ENCODE peak calls at places on chromosomes 5 and 9, in ten cellular contexts. F, R, G, K, E, V, A, P, U and W are unnamed samples.

GRCh38 chr5:168984135-168984675 is 316.7 kb downstream of the SLIT3 start:
- DNase-seq in F (no peak), R (no peak), G (no peak), K (no peak), E (no peak), V (peak; percentile 64), A (no peak), P (no peak), U (no peak), W (no peak)

GRCh38 chr5:90878549-90879196 is 320.1 kb downstream of the ADGRV1 start:
- DNase-seq in F (no peak), R (no peak), G (peak; percentile 68), K (no peak), E (no peak), V (no peak), A (no peak), P (peak; percentile 61), U (no peak), W (no peak)

GRCh38 chr9:129678844-129679243 is 13.4 kb downstream of the PRRX2 start:
- DNase-seq in F (no peak), R (no peak), G (no peak), K (no peak), E (no peak), V (no peak), A (no peak), P (peak; percentile 31), U (no peak), W (no peak)

GRCh38 chr5:40384782-40385390 is 294.8 kb upstream of the PTGER4 start:
- DNase-seq in F (no peak), R (no peak), G (no peak), K (no peak), E (no peak), V (no peak), A (no peak), P (no peak), U (no peak), W (no peak)

GRCh38 chr5:140556438-140556837 is 835 bp downstream of the SRA1 start:
- DNase-seq in F (no peak), R (no peak), G (peak; percentile 57), K (no peak), E (peak; percentile 50), V (no peak), A (no peak), P (peak; percentile 39), U (no peak), W (no peak)

GRCh38 chr5:61052870-61053269 is 107.9 kb downstream of the NDUFAF2 start:
- DNase-seq in F (no peak), R (no peak), G (peak; percentile 84), K (no peak), E (no peak), V (no peak), A (no peak), P (peak; percentile 61), U (no peak), W (peak; percentile 62)

GRCh38 chr9:134768332-134769083 is 112.1 kb upstream of the FCN2 start:
- DNase-seq in F (peak; percentile 86), R (no peak), G (no peak), K (no peak), E (no peak), V (no peak), A (no peak), P (no peak), U (no peak), W (no peak)

GRCh38 chr9:5868235-5868634 is 22.5 kb upstream of the MLANA start:
- DNase-seq in F (no peak), R (no peak), G (no peak), K (no peak), E (no peak), V (no peak), A (no peak), P (no peak), U (no peak), W (no peak)

GRCh38 chr5:59790399-59791130 is 103.0 kb downstream of the PDE4D start:
- DNase-seq in F (no peak), R (no peak), G (no peak), K (no peak), E (peak; percentile 66), V (no peak), A (no peak), P (no peak), U (no peak), W (no peak)

GRCh38 chr5:134490255-134490924 is 35.1 kb upstream of the JADE2 start:
- DNase-seq in F (no peak), R (peak; percentile 33), G (no peak), K (no peak), E (no peak), V (no peak), A (no peak), P (no peak), U (no peak), W (no peak)

GRCh38 chr5:99600952-99601351 is 672.1 kb upstream of the CHD1 start:
- DNase-seq in F (no peak), R (no peak), G (peak; percentile 65), K (no peak), E (no peak), V (no peak), A (no peak), P (no peak), U (no peak), W (no peak)

GRCh38 chr5:156137482-156137881 is 189.5 kb upstream of the SGCD start:
- DNase-seq in F (no peak), R (no peak), G (no peak), K (no peak), E (no peak), V (no peak), A (no peak), P (no peak), U (no peak), W (no peak)

GRCh38 chr5:59317023-59317771 is 576.3 kb downstream of the PDE4D start:
- DNase-seq in F (no peak), R (no peak), G (peak; percentile 78), K (no peak), E (no peak), V (no peak), A (peak; percentile 39), P (no peak), U (no peak), W (no peak)

GRCh38 chr9:127356906-127357305 is 40.1 kb upstream of the SLC2A8 start:
- DNase-seq in F (no peak), R (no peak), G (no peak), K (no peak), E (no peak), V (no peak), A (no peak), P (no peak), U (no peak), W (no peak)
- H3K27ac ChIP-seq in F (no peak overlapping the region), R (no peak overlapping the region), G (no peak overlapping the region), K (no peak overlapping the region), E (no peak overlapping the region), V (no peak overlapping the region), A (no peak overlapping the region), P (no peak overlapping the region), U (no peak overlapping the region), W (no peak overlapping the region)

DNA sequence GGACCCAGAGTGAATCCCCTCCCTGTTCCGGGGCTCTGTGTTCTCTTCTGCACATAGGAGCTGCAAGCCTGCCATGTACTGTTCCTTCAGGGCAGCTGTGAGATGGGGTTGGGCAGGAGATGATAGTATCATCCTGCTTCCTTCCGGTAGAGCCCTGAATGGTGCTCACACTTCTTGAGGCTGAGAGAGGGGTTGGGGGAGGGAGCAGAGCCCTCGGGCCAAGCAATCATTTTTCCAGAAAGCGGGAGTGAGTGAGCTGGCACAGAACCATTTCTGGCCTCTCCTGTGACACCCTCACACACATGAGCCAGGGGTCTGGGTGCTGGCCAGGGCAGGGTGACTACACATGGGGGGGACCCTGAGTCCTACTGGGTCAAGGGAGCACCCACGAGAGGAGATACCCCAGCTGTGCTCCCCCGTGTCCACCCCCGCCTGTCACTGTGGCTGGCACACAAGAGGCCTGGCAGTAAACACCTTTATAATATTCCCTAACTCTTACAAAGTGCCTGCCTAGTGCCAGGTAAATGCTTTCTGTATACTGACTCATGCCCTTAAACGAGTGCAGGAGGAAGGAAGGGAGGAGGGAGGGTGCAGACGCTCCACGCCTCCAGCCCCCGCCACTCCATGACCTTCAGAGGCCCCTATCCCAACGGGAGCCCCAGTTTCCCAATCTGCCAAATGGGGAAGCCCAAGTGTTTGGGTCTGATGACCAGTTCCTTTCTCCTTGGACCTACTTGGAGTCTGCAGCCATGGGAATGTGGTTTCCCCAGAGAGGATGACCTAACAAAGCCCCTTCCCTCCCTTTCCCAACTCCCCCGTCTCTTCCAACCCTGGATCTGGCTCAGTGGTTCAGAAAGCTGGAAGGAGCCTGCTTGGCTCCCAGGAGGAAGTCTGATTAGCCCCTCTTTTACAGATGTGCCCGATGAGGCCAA is 15.5 kb downstream of the AKNA start:
- DNase-seq in F (no peak), R (no peak), G (no peak), K (no peak), E (peak; percentile 87), V (no peak), A (no peak), P (peak; percentile 83), U (no peak), W (peak; percentile 59)
- H3K4me3 ChIP-seq in F (no peak overlapping the region), R (no peak overlapping the region), G (no peak overlapping the region), K (no peak overlapping the region), E (peak overlapping the region; percentile 72), V (no peak overlapping the region), A (no peak overlapping the region), P (no peak overlapping the region), U (no peak overlapping the region), W (no peak overlapping the region)

DNA sequence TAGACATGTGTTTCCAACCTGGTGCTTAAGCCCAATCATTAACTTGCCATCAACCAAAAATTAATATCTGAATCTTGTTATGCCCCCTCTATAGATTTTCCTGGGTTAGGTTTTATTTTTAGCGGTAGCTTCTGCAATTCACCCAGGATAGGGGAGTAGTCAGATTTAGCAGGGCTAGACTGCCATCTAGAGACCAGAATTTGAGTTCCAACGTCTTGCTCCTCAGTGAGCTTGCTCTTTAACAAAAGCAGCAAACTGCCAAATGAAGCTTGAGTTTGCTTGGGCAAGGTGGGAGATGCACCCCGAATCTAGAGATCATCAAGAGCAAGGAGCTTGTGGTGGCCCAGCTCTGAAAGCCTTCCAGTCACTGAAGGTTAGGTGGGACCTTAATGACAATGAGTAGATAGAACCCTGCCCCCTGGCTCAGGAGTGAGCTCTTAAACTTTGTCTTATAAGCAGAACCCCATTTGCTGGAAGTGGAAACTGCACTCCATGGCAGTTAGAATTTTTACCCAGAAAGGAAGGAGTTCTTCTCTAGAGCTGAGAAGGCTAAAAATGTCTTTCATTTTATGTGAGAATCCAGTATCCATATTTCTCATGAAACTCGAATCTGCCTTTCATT is 456.1 kb downstream of the RASEF start:
- DNase-seq in F (no peak), R (no peak), G (peak; percentile 85), K (no peak), E (peak; percentile 1), V (peak; percentile 84), A (peak; percentile 37), P (no peak), U (peak; percentile 23), W (no peak)
- H3K27ac ChIP-seq in F (no peak overlapping the region), R (no peak overlapping the region), G (no peak overlapping the region), K (no peak overlapping the region), E (no peak overlapping the region), V (no peak overlapping the region), A (no peak overlapping the region), P (no peak overlapping the region), U (no peak overlapping the region), W (no peak overlapping the region)

DNA sequence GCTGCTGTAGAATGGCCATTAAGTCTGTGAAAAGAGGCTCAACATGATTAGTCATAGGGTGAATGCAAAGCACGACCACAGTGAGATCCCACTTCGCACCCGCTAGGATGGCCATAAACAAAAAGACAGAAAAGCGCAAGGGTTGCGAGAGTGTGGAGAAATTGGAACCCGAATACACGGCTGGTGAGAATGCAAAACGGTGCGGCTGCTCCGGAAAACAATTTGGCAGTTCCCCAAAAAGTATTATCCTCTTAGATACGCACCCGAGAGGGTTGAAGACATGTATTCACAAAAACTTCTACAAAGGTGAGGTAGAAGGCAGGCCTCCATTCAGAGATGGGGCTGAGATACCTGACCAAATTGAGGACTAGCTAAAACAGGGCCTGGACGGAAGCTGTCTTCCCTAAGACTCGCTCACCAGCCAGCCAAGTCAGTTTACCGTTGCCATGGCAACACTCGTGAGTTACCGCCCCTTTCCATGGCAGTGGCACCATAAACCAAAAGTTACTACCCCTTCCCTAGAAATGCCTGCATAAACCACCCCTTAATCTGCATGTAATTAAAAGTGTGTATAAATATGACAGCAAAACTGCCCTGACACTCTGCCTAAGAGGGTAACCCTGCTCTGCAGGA is 726 bp upstream of the PSMB7 start:
- DNase-seq in F (no peak), R (no peak), G (no peak), K (no peak), E (no peak), V (peak; percentile 79), A (no peak), P (no peak), U (no peak), W (no peak)
- H3K4me3 ChIP-seq in F (no peak overlapping the region), R (peak overlapping the region; percentile 73), G (peak overlapping the region; percentile 95), K (peak overlapping the region; percentile 84), E (peak overlapping the region; percentile 93), V (peak overlapping the region; percentile 98), A (peak overlapping the region; percentile 90), P (peak overlapping the region; percentile 81), U (no peak overlapping the region), W (no peak overlapping the region)